ENCODE peak calls at places on chromosome 14, in seven cellular contexts. S is tibial artery, E is GM10248, R is choroid plexus epithelial cell, N is astrocyte of the spinal cord, C is HFFc6, M is lower leg skin. K is an unnamed sample.

GRCh38 chr14:69571879-69572633 is 2.6 kb downstream of the CCDC177 start:
- DNase-seq in S (no peak), E (no peak), R (peak; percentile 34), N (no peak), C (no peak), M (no peak), K (no peak)

GRCh38 chr14:37598085-37598972 is 2.9 kb downstream of the TTC6 start:
- DNase-seq in S (no peak), E (no peak), R (no peak), N (no peak), C (no peak), M (no peak), K (no peak)

GRCh38 chr14:65901595-65901994 is 489.1 kb downstream of the FUT8 start:
- DNase-seq in S (no peak), E (no peak), R (no peak), N (no peak), C (no peak), M (no peak), K (no peak)

GRCh38 chr14:36976571-36977023 is 195.8 kb downstream of the SLC25A21 start:
- DNase-seq in S (no peak), E (no peak), R (peak; percentile 44), N (peak; percentile 30), C (peak; percentile 33), M (no peak), K (peak; percentile 80)

GRCh38 chr14:66541627-66542026 is 33.7 kb downstream of the GPHN start:
- DNase-seq in S (no peak), E (no peak), R (peak; percentile 2), N (no peak), C (no peak), M (no peak), K (no peak)

GRCh38 chr14:99706121-99706900 is 22.2 kb downstream of the CYP46A1 start:
- DNase-seq in S (no peak), E (no peak), R (no peak), N (no peak), C (no peak), M (peak; percentile 67), K (no peak)

GRCh38 chr14:21267886-21268611 is 1.2 kb downstream of the HNRNPC start:
- DNase-seq in S (no peak), E (no peak), R (peak; percentile 57), N (no peak), C (no peak), M (no peak), K (no peak)

GRCh38 chr14:29216316-29216715 is 449.7 kb downstream of the FOXG1 start:
- DNase-seq in S (no peak), E (no peak), R (no peak), N (no peak), C (no peak), M (no peak), K (no peak)

GRCh38 chr14:33377596-33378390 is 439.1 kb downstream of the NPAS3 start:
- DNase-seq in S (no peak), E (no peak), R (peak; percentile 12), N (no peak), C (no peak), M (no peak), K (no peak)

GRCh38 chr14:89290813-89291212 is 126.2 kb downstream of the FOXN3 start:
- DNase-seq in S (no peak), E (no peak), R (no peak), N (no peak), C (no peak), M (no peak), K (no peak)

GRCh38 chr14:34874386-34875030 is 652 bp downstream of the BAZ1A start:
- DNase-seq in S (peak; percentile 43), E (peak; percentile 59), R (peak; percentile 70), N (peak; percentile 67), C (peak; percentile 31), M (peak; percentile 91), K (peak; percentile 58)

GRCh38 chr14:71339650-71340415 is 432.6 kb downstream of the PCNX1 start:
- DNase-seq in S (no peak), E (no peak), R (no peak), N (no peak), C (no peak), M (no peak), K (no peak)

GRCh38 chr14:100739306-100739705 is 12.6 kb downstream of the DLK1 start:
- DNase-seq in S (no peak), E (no peak), R (no peak), N (no peak), C (no peak), M (peak; percentile 59), K (no peak)

GRCh38 chr14:78933948-78934524 is 763.9 kb downstream of the NRXN3 start:
- DNase-seq in S (no peak), E (peak; percentile 30), R (peak; percentile 69), N (peak; percentile 51), C (peak; percentile 25), M (no peak), K (peak; percentile 36)

GRCh38 chr14:36519431-36520321 is at the start of gene NKX2-1:
- DNase-seq in S (no peak), E (peak; percentile 24), R (no peak), N (no peak), C (no peak), M (no peak), K (no peak)

GRCh38 chr14:66508846-66509621 is 1.1 kb downstream of the GPHN start:
- DNase-seq in S (peak; percentile 27), E (peak; percentile 73), R (peak; percentile 33), N (peak; percentile 25), C (peak; percentile 16), M (peak; percentile 89), K (peak; percentile 33)

GRCh38 chr14:101358726-101359125 is 202.6 kb upstream of the DIO3 start:
- DNase-seq in S (no peak), E (no peak), R (no peak), N (no peak), C (no peak), M (peak; percentile 85), K (no peak)

GRCh38 chr14:53621986-53622385 is 334.6 kb downstream of the BMP4 start:
- DNase-seq in S (no peak), E (no peak), R (no peak), N (no peak), C (no peak), M (no peak), K (no peak)

GRCh38 chr14:92737206-92737605 is 11.2 kb downstream of the LGMN start:
- DNase-seq in S (no peak), E (no peak), R (no peak), N (no peak), C (no peak), M (no peak), K (no peak)

GRCh38 chr14:58813745-58814144 is 176.0 kb downstream of the DACT1 start:
- DNase-seq in S (no peak), E (no peak), R (no peak), N (no peak), C (no peak), M (no peak), K (no peak)

DNA sequence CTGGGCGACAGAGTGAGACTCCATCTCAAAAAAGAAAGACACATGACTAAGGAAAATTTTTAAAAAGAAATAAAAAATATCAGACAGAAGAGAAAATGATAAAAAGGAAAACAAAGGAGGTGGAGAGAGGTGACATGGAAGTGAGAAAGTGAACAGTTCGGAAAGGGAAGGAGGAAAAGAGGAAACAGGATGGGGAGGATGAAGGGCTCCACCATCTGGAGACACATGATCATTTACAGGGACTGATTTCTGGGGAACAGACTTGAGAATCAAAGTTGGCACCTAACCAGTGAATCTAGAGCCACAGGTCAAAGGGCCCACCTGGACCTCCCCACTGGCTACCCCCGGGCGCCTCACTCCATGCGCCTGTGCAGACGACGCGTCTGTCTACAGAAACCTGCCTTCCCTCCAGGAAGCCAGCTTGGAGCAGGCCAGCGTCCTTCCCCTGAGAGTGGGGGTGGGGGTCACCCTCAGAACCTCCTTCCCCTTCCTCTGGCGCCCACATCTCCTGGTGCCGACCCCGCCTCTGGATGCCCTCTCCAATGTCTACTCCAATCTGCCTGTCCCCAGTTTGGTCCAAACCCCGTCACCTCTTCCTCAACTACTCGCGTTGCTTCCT is 60.5 kb downstream of the AMN start:
- DNase-seq in S (no peak), E (no peak), R (no peak), N (no peak), C (no peak), M (no peak), K (no peak)
- TF ChIP-seq CTCF in S (no peak), E (no peak), R (peak; percentile 21), N (no peak), C (peak; percentile 7), M (no peak), K (no peak)

GRCh38 chr14:80350707-80351106 is 139.4 kb upstream of the DIO2 start:
- DNase-seq in S (no peak), E (no peak), R (peak; percentile 13), N (no peak), C (no peak), M (no peak), K (peak; percentile 3)

GRCh38 chr14:80358112-80358511 is 146.8 kb upstream of the DIO2 start:
- DNase-seq in S (no peak), E (no peak), R (peak; percentile 19), N (no peak), C (no peak), M (no peak), K (no peak)

DNA sequence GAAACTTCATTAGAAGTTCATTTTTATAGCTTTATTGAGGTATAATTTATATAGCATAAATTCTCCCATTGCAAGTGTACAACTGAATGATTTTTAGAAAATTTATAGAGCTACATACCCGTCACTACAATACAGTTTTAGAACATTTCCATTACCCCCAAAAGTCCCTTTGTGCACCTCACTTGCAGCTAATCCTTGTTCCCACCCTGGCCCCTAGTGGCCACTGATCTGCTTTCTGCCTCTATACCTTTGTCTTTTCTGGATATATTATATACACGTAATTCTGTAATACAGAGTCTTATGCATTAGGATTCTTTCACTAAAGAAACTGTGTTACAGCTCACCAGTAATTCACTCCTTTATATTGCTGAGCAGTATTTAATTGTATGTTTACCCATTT is 145.1 kb upstream of the DIO2 start:
- DNase-seq in S (no peak), E (no peak), R (peak; percentile 74), N (peak; percentile 33), C (no peak), M (no peak), K (peak; percentile 10)
- TF ChIP-seq CTCF in S (no peak), E (no peak), R (peak; percentile 91), N (peak; percentile 69), C (peak; percentile 76), M (no peak), K (peak; percentile 25)

DNA sequence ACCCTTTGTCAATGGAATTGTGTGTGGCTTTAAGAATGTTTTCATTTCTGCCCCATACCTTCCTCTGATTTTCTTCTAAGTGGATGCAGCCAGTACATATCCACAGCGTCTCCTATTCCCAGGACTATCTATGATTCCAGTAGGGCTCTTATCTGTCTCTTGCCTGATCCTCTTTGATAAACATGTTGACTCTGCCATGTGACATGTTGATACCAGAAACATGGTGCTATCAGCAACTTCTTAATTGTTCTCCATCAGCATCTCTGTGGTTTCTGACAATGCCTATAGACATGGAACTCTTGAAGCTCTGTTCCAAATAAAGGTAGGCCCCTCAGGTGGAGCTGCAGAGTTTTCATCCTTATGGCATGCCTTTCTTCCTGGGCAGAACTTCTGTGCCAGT is 11.6 kb upstream of the OR4L1 start:
- DNase-seq in S (no peak), E (no peak), R (no peak), N (no peak), C (no peak), M (no peak), K (no peak)
- TF ChIP-seq CTCF in S (no peak), E (no peak), R (no peak), N (no peak), C (no peak), M (no peak), K (no peak)

DNA sequence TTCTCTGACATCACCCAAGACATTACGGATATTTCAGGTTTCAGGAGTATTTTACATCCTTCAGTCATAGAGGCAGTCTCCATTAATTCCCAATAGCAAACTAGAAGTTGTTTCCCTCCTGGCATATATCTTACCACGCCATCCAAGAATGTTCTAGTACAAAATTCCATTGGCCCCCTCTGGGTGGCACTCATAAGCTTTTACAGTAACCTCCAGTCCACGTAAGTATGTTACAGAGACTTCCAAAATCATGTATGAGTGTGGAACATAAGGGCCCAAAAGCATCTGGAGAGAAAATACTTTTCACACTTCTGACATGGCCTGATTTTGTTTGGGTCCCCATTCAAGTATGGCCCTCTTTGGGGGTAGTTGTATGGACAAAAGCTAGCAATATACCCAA is 58.1 kb upstream of the DHRS4 start:
- DNase-seq in S (no peak), E (no peak), R (peak; percentile 4), N (no peak), C (no peak), M (no peak), K (no peak)
- TF ChIP-seq CTCF in S (no peak), E (no peak), R (no peak), N (no peak), C (peak; percentile 31), M (no peak), K (no peak)

K was measured in MCF 10A.